ENCODE peak calls at places on chromosomes 13 and 19, in five cellular contexts. R is cardiac fibroblast; Z is Peyer's patch; F is activated naive CD8-positive, alpha-beta T cell treated with anti-CD3 and anti-CD28 coated beads, Interleukin-2, amount 50 U/mL, for 24 hours; M is stimulated activated naive CD8-positive, alpha-beta T cell treated with anti-CD3 and anti-CD28 coated beads, Interleukin-15, Interleukin-2, amounts not matched to agents 100 U/mL and 50 U/mL, for 24 hours. X is an unnamed sample.
A peak's percentile ranks its signal among the peaks of the same experiment; 100 is the strongest.

GRCh38 chr19:2577722-2578335 is 101.9 kb downstream of the GADD45B start:
- DNase-seq in R (peak; percentile 30), Z (no peak), F (no peak), M (no peak), X (no peak)

GRCh38 chr13:39963612-39964011 is 308.1 kb downstream of the COG6 start:
- DNase-seq in R (no peak), Z (no peak), F (no peak), M (no peak), X (no peak)

GRCh38 chr19:40366697-40367561 is 18.4 kb downstream of the PLD3 start:
- DNase-seq in R (peak; percentile 26), Z (no peak), F (no peak), M (no peak), X (peak; percentile 83)

GRCh38 chr19:15195381-15195964 is 5.3 kb downstream of the NOTCH3 start:
- DNase-seq in R (peak; percentile 65), Z (no peak), F (peak; percentile 16), M (peak; percentile 25), X (peak; percentile 76)

GRCh38 chr19:9645466-9645865 is 24.4 kb upstream of the ZNF561 start:
- DNase-seq in R (no peak), Z (no peak), F (no peak), M (no peak), X (no peak)

GRCh38 chr13:21413013-21413412 is 46.1 kb downstream of the ZDHHC20 start:
- DNase-seq in R (no peak), Z (no peak), F (no peak), M (no peak), X (no peak)

GRCh38 chr13:55298201-55298600 is 1842.5 kb upstream of the PRR20A start:
- DNase-seq in R (no peak), Z (no peak), F (no peak), M (no peak), X (no peak)

GRCh38 chr13:76667551-76667950 is 218.7 kb downstream of the KCTD12 start:
- DNase-seq in R (peak; percentile 87), Z (no peak), F (no peak), M (no peak), X (peak; percentile 28)

GRCh38 chr19:35860818-35861639 is 4.3 kb downstream of the KIRREL2 start:
- DNase-seq in R (no peak), Z (no peak), F (no peak), M (no peak), X (no peak)

GRCh38 chr19:47309038-47309437 is 623 bp upstream of the C5AR1 start:
- DNase-seq in R (peak; percentile 69), Z (no peak), F (no peak), M (no peak), X (no peak)

GRCh38 chr19:45899253-45899652 is 3.2 kb downstream of the MYPOP start:
- DNase-seq in R (no peak), Z (no peak), F (no peak), M (no peak), X (no peak)

GRCh38 chr13:42047561-42048322 is 706 bp upstream of the DGKH start:
- DNase-seq in R (peak; percentile 78), Z (peak; percentile 75), F (peak; percentile 52), M (peak; percentile 59), X (peak; percentile 75)

GRCh38 chr19:49512970-49513745 is 697 bp downstream of the FCGRT start:
- DNase-seq in R (peak; percentile 57), Z (peak; percentile 82), F (no peak), M (peak; percentile 56), X (peak; percentile 55)

GRCh38 chr13:36450534-36450933 is 18.2 kb downstream of the CCNA1 start:
- DNase-seq in R (no peak), Z (no peak), F (no peak), M (no peak), X (no peak)

GRCh38 chr13:94825507-94825906 is 113.2 kb upstream of the SOX21 start:
- DNase-seq in R (peak; percentile 71), Z (no peak), F (no peak), M (no peak), X (peak; percentile 85)

GRCh38 chr19:1362385-1363257 is 21.1 kb upstream of the NDUFS7 start:
- DNase-seq in R (no peak), Z (no peak), F (no peak), M (no peak), X (no peak)

GRCh38 chr13:85995788-85996418 is 196.7 kb upstream of the SLITRK6 start:
- DNase-seq in R (no peak), Z (no peak), F (no peak), M (no peak), X (no peak)

GRCh38 chr19:58335630-58336029 is 8.8 kb downstream of the ZSCAN22 start:
- DNase-seq in R (no peak), Z (no peak), F (no peak), M (no peak), X (no peak)

GRCh38 chr19:30870861-30871260 is 478.4 kb downstream of the TSHZ3 start:
- DNase-seq in R (no peak), Z (no peak), F (no peak), M (no peak), X (peak; percentile 3)

X was measured in astrocyte of the hippocampus.